ENCODE peak calls at places on chromosomes 5 and 9, in eight cellular contexts. I is SJCRH30, L is HCT116, E is mammary epithelial cell, G is transverse colon, U is GM23248, O is heart left ventricle, W is uterus. T is an unnamed sample.

GRCh38 chr9:70641631-70642030 is 227.2 kb upstream of the KLF9 start:
- DNase-seq in I (no peak), L (no peak), E (no peak), G (no peak), U (no peak), O (no peak), W (no peak), T (no peak)

GRCh38 chr5:134051305-134051704 is 46.5 kb upstream of the VDAC1 start:
- DNase-seq in I (no peak), L (no peak), E (peak; percentile 66), G (no peak), U (peak; percentile 64), O (no peak), W (no peak), T (peak; percentile 19)

GRCh38 chr5:93584531-93585053 is 1.6 kb downstream of the NR2F1 start:
- DNase-seq in I (peak; percentile 46), L (no peak), E (no peak), G (no peak), U (peak; percentile 65), O (no peak), W (no peak), T (peak; percentile 77)

GRCh38 chr5:5179079-5179478 is 38.9 kb downstream of the ADAMTS16 start:
- DNase-seq in I (no peak), L (no peak), E (no peak), G (no peak), U (no peak), O (no peak), W (no peak), T (no peak)

GRCh38 chr9:99085949-99086948 is 18.7 kb upstream of the TGFBR1 start:
- DNase-seq in I (peak; percentile 28), L (no peak), E (no peak), G (no peak), U (peak; percentile 89), O (no peak), W (peak; percentile 30), T (no peak)

GRCh38 chr5:101590384-101590783 is 687.3 kb upstream of the ST8SIA4 start:
- DNase-seq in I (peak; percentile 34), L (peak; percentile 12), E (no peak), G (no peak), U (peak; percentile 45), O (no peak), W (no peak), T (no peak)

GRCh38 chr5:76845890-76846289 is 3.9 kb upstream of the S100Z start:
- DNase-seq in I (no peak), L (no peak), E (no peak), G (no peak), U (no peak), O (no peak), W (no peak), T (no peak)

GRCh38 chr5:114411380-114411931 is 49.6 kb downstream of the KCNN2 start:
- DNase-seq in I (no peak), L (no peak), E (no peak), G (no peak), U (peak; percentile 1), O (no peak), W (no peak), T (no peak)

GRCh38 chr5:169652057-169652456 is 15.0 kb downstream of the DOCK2 start:
- DNase-seq in I (no peak), L (no peak), E (no peak), G (no peak), U (no peak), O (peak; percentile 49), W (no peak), T (no peak)

GRCh38 chr5:150672884-150673275 is 11.8 kb downstream of the MYOZ3 start:
- DNase-seq in I (no peak), L (no peak), E (no peak), G (no peak), U (no peak), O (no peak), W (no peak), T (no peak)

GRCh38 chr5:130710596-130710995 is 454.5 kb downstream of the HINT1 start:
- DNase-seq in I (no peak), L (no peak), E (no peak), G (no peak), U (no peak), O (no peak), W (no peak), T (no peak)

GRCh38 chr9:124010665-124011321 is 775 bp upstream of the LHX2 start:
- DNase-seq in I (no peak), L (no peak), E (no peak), G (no peak), U (peak; percentile 67), O (no peak), W (no peak), T (no peak)

GRCh38 chr5:72402959-72403628 is 82.9 kb downstream of the PTCD2 start:
- DNase-seq in I (peak; percentile 43), L (no peak), E (no peak), G (no peak), U (peak; percentile 27), O (peak; percentile 66), W (no peak), T (peak; percentile 81)

GRCh38 chr9:75545292-75545691 is 345.2 kb upstream of the PCSK5 start:
- DNase-seq in I (no peak), L (no peak), E (no peak), G (no peak), U (no peak), O (no peak), W (no peak), T (no peak)

GRCh38 chr9:120387257-120387999 is 192.5 kb downstream of the CDK5RAP2 start:
- DNase-seq in I (no peak), L (no peak), E (no peak), G (no peak), U (no peak), O (no peak), W (no peak), T (no peak)

GRCh38 chr5:4804619-4805211 is 335.4 kb upstream of the ADAMTS16 start:
- DNase-seq in I (no peak), L (no peak), E (no peak), G (no peak), U (no peak), O (no peak), W (no peak), T (no peak)

GRCh38 chr5:135024956-135025729 is 8.9 kb downstream of the PITX1 start:
- DNase-seq in I (peak; percentile 21), L (peak; percentile 55), E (peak; percentile 92), G (no peak), U (no peak), O (no peak), W (no peak), T (no peak)

GRCh38 chr5:137315534-137316345 is 183.4 kb downstream of the SPOCK1 start:
- DNase-seq in I (no peak), L (no peak), E (no peak), G (no peak), U (no peak), O (no peak), W (peak; percentile 21), T (no peak)

GRCh38 chr9:112796485-112796884 is 45.9 kb downstream of the SNX30 start:
- DNase-seq in I (no peak), L (no peak), E (no peak), G (no peak), U (no peak), O (no peak), W (no peak), T (no peak)

GRCh38 chr9:6827370-6827949 is 69.7 kb downstream of the KDM4C start:
- DNase-seq in I (peak; percentile 70), L (peak; percentile 15), E (peak; percentile 20), G (no peak), U (peak; percentile 57), O (no peak), W (no peak), T (no peak)

GRCh38 chr5:56012281-56012963 is 17.7 kb upstream of the IL6ST start:
- DNase-seq in I (no peak), L (no peak), E (peak; percentile 60), G (peak; percentile 20), U (peak; percentile 75), O (peak; percentile 12), W (peak; percentile 39), T (no peak)

GRCh38 chr5:35244171-35244570 is 13.9 kb upstream of the PRLR start:
- DNase-seq in I (no peak), L (no peak), E (no peak), G (no peak), U (no peak), O (no peak), W (no peak), T (no peak)

GRCh38 chr5:140926903-140927573 is 939 bp downstream of the PCDHAC1 start:
- DNase-seq in I (no peak), L (no peak), E (no peak), G (no peak), U (peak; percentile 37), O (peak; percentile 8), W (no peak), T (no peak)

GRCh38 chr9:14993061-14993800 is 83.0 kb upstream of the FREM1 start:
- DNase-seq in I (no peak), L (no peak), E (peak; percentile 24), G (peak; percentile 73), U (peak; percentile 99), O (peak; percentile 89), W (peak; percentile 89), T (peak; percentile 94)

GRCh38 chr5:74736759-74737158 is 30.2 kb downstream of the GFM2 start:
- DNase-seq in I (no peak), L (no peak), E (no peak), G (no peak), U (no peak), O (no peak), W (no peak), T (no peak)

GRCh38 chr5:74738406-74738805 is 28.5 kb downstream of the GFM2 start:
- DNase-seq in I (no peak), L (no peak), E (no peak), G (no peak), U (no peak), O (no peak), W (no peak), T (no peak)
- H3K27ac ChIP-seq in I (no peak overlapping the region), L (no peak overlapping the region), E (no peak overlapping the region), G (no peak overlapping the region), U (no peak overlapping the region), O (no peak overlapping the region), W (no peak overlapping the region), T (no peak overlapping the region)

GRCh38 chr9:135294826-135295225 is 184.8 kb upstream of the PPP1R26 start:
- DNase-seq in I (peak; percentile 35), L (peak; percentile 12), E (no peak), G (no peak), U (no peak), O (no peak), W (no peak), T (no peak)
- H3K27me3 ChIP-seq in I (peaks cover 35% of the 10 kb centered on the region), L (peaks cover 7% of the 10 kb centered on the region), E (no peaks in the 10 kb centered on the region), G (peaks cover 20% of the 10 kb centered on the region), U (peaks cover 37% of the 10 kb centered on the region), O (peaks cover 10% of the 10 kb centered on the region), W (no peaks in the 10 kb centered on the region), T (no peaks in the 10 kb centered on the region)

GRCh38 chr5:149644629-149645028 is 63.3 kb downstream of the ARHGEF37 start:
- DNase-seq in I (no peak), L (no peak), E (no peak), G (no peak), U (no peak), O (no peak), W (no peak), T (no peak)
- H3K27ac ChIP-seq in I (no peak overlapping the region), L (no peak overlapping the region), E (no peak overlapping the region), G (no peak overlapping the region), U (no peak overlapping the region), O (no peak overlapping the region), W (no peak overlapping the region), T (no peak overlapping the region)

DNA sequence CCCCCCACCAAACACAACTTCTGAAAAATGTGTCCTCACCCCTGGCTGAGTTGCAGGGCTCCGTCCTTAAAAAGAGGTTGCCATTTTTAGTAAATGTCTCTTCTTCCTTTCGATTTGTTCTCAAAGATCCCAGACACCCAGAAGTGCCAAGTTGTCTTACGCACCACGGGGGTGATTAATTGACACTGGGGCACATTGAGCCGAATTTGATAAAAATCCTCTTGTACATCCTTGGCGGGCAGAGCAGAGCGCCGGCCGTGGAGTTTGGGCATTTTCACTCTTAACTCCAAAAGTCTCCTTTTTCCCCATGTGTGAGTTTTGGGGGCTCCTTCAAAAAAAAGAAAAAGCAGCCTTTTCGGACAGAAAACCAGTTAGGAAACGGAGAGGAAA is 4.5 kb downstream of the LMX1B start:
- DNase-seq in I (no peak), L (no peak), E (peak; percentile 55), G (no peak), U (no peak), O (no peak), W (no peak), T (peak; percentile 10)
- H3K27me3 ChIP-seq in I (no peaks in the 10 kb centered on the region), L (no peaks in the 10 kb centered on the region), E (no peaks in the 10 kb centered on the region), G (peaks cover 94% of the 10 kb centered on the region), U (peaks cover 43% of the 10 kb centered on the region), O (peaks cover 96% of the 10 kb centered on the region), W (peaks cover 47% of the 10 kb centered on the region), T (no peaks in the 10 kb centered on the region)